ENCODE peak calls at places on chromosomes 5 and 9, in nine cellular contexts. T is stomach, A is Panc1, S is H1, P is sigmoid colon, C is endothelial cell of umbilical vein, F is spleen, N is prostate gland, U is GM12878. D is an unnamed sample. For H3K36me3, the result is how much of the 10 kb centered on the place peaks cover.

GRCh38 chr9:134590240-134591081 is 51.1 kb upstream of the COL5A1 start:
- DNase-seq in C (no peak), T (no peak), F (no peak), P (no peak), N (no peak), A (no peak), S (no peak), U (no peak), D (peak)

GRCh38 chr5:150567031-150567680 is 59.2 kb downstream of the NDST1 start:
- DNase-seq in P (peak), N (no peak), S (no peak), T (no peak), F (no peak), A (no peak), U (no peak), C (no peak), D (no peak)

GRCh38 chr5:83583859-83584258 is 112.3 kb downstream of the VCAN start:
- DNase-seq in N (no peak), S (no peak), U (no peak), P (no peak), F (no peak), A (no peak), C (peak), T (no peak), D (no peak)

GRCh38 chr5:164651544-164651943 is 1146.1 kb downstream of the MAT2B start:
- DNase-seq in F (no peak), P (no peak), T (no peak), U (no peak), C (no peak), N (no peak), A (no peak), S (no peak), D (no peak)

GRCh38 chr9:126521089-126521488 is 92.6 kb upstream of the LMX1B start:
- DNase-seq in S (no peak), T (no peak), A (no peak), F (peak), P (peak), C (no peak), U (no peak), N (no peak), D (no peak)

GRCh38 chr9:98410185-98410697 is 154.8 kb upstream of the TBC1D2 start:
- DNase-seq in F (no peak), A (no peak), N (no peak), P (no peak), S (no peak), C (peak), T (no peak), U (no peak), D (no peak)

GRCh38 chr9:133636902-133637301 is 739 bp downstream of the DBH start:
- DNase-seq in P (no peak), C (no peak), F (no peak), A (no peak), S (no peak), U (no peak), N (no peak), T (no peak), D (no peak)

GRCh38 chr9:129401623-129402340 is 219.1 kb downstream of the C9orf50 start:
- DNase-seq in P (no peak), N (no peak), U (no peak), F (peak), A (no peak), T (no peak), C (no peak), S (no peak), D (no peak)

GRCh38 chr9:14797442-14797841 is 74.9 kb upstream of the CER1 start:
- DNase-seq in S (no peak), N (no peak), F (no peak), T (no peak), P (no peak), A (no peak), U (no peak), C (no peak), D (no peak)

DNA sequence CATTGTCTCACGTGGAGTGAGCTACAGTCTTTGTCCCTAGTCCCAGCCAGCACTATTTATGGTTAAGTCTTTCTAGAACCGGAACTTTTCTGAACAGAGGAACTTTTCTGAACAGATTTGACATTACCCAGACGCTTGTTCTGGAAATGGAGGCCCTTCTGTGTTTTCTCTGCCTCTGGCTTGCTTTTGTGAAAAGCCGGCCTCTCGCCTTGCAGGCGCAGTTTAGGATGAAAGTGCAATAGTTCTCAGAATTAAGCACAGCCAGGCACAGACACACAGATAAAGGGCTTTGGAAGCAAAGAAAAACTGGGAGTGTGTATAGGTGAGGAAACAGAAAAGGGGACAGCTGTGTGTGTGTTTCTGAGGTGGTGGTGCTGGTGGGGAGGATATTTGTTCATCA is 5.9 kb downstream of the GDNF start:
- DNase-seq in C (no peak), F (no peak), T (no peak), P (no peak), N (no peak), S (no peak), A (no peak), U (no peak), D (no peak)
- TF ChIP-seq POLR2AphosphoS5 in C (no peak), F (no peak), T (no peak), P (peak), N (no peak), S (no peak), A (no peak), U (no peak), D (peak)

GRCh38 chr5:126455728-126456127 is 32.5 kb downstream of the GRAMD2B start:
- DNase-seq in F (no peak), N (no peak), A (no peak), T (no peak), U (no peak), S (no peak), P (no peak), C (peak), D (no peak)

GRCh38 chr5:126454081-126454480 is 30.9 kb downstream of the GRAMD2B start:
- DNase-seq in U (no peak), P (peak), T (no peak), S (no peak), N (no peak), C (no peak), F (no peak), A (no peak), D (no peak)

GRCh38 chr5:126455264-126455663 is 32.1 kb downstream of the GRAMD2B start:
- DNase-seq in T (no peak), N (no peak), F (no peak), A (no peak), P (no peak), S (no peak), C (peak), U (no peak), D (no peak)

GRCh38 chr5:126456217-126456616 is 33.0 kb downstream of the GRAMD2B start:
- DNase-seq in C (no peak), P (no peak), T (no peak), A (no peak), N (no peak), S (no peak), U (no peak), F (no peak), D (no peak)

GRCh38 chr5:126454535-126454934 is 31.3 kb downstream of the GRAMD2B start:
- DNase-seq in T (no peak), U (no peak), A (no peak), N (no peak), P (no peak), S (no peak), C (no peak), F (no peak), D (no peak)
- H3K36me3 ChIP-seq in T (under half), U (under half), A (under half), N (under half), P (under half), S (under half), C (under half), F (under half), D (under half)

GRCh38 chr9:115651456-115651855 is 502.1 kb upstream of the PAPPA start:
- DNase-seq in S (no peak), A (no peak), F (no peak), N (no peak), P (no peak), U (no peak), C (no peak), T (no peak), D (no peak)
- TF ChIP-seq POLR2AphosphoS5 in S (no peak), A (no peak), F (no peak), N (no peak), P (no peak), U (no peak), C (no peak), T (no peak), D (no peak)

DNA sequence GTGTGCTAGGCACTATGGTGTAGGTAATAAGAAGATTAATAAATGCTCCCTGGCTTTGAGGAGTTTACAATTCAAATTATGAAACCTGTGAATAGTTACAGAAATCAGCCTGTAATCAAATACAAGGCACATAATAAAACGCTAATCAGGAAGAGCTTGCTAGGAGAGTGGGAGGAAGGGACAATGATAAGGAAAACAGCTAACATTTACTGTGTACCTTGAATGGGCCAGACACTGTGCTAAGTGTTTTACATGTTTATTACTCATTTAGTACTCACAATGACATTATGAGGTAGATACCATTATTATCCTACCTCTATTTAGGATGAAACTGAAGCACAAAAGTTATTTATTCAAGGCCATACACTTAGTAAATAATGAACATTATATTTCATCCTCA is 36.1 kb downstream of the AFF4 start:
- DNase-seq in A (no peak), S (no peak), C (no peak), T (no peak), F (no peak), P (no peak), U (no peak), N (no peak), D (no peak)
- H3K36me3 ChIP-seq in A (under half), S (under half), C (under half), T (half or more), F (under half), P (under half), U (under half), N (under half), D (half or more)

GRCh38 chr5:67341478-67341877 is 144.9 kb upstream of the CD180 start:
- DNase-seq in P (no peak), U (no peak), C (no peak), T (no peak), F (no peak), S (no peak), A (no peak), N (no peak), D (no peak)
- TF ChIP-seq POLR2AphosphoS5 in P (no peak), U (no peak), C (no peak), T (no peak), F (no peak), S (no peak), A (no peak), N (no peak), D (no peak)

GRCh38 chr5:38899936-38900335 is 54.1 kb downstream of the OSMR start:
- DNase-seq in T (no peak), C (no peak), S (no peak), N (no peak), P (no peak), F (no peak), A (no peak), U (no peak), D (no peak)

GRCh38 chr5:38906503-38906902 is 60.7 kb downstream of the OSMR start:
- DNase-seq in N (no peak), A (no peak), U (no peak), T (no peak), F (no peak), P (no peak), C (no peak), S (no peak), D (no peak)

DNA sequence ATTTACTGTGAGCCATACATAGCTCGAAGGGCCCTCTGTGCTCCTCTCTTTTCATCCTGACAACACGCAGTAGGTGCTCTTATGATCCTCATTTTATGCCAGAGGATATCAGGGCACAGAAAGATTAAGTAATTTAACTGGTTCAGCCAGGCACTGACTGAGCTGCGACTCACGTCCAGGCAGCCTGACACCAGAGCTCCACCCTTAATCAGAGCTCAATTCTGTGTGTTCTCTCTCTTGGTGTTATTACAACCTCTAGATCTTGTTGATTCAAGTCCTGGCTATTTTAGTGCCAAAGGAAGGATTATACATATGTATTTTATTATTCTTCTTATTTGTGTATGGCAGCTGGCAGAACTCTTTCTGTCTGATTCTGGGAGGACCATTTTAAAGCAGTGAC is 59.7 kb downstream of the OSMR start:
- DNase-seq in A (no peak), N (no peak), P (no peak), T (no peak), S (no peak), C (no peak), U (no peak), F (no peak), D (no peak)
- H3K36me3 ChIP-seq in A (under half), N (under half), P (under half), T (half or more), S (under half), C (under half), U (under half), F (under half), D (under half)

DNA sequence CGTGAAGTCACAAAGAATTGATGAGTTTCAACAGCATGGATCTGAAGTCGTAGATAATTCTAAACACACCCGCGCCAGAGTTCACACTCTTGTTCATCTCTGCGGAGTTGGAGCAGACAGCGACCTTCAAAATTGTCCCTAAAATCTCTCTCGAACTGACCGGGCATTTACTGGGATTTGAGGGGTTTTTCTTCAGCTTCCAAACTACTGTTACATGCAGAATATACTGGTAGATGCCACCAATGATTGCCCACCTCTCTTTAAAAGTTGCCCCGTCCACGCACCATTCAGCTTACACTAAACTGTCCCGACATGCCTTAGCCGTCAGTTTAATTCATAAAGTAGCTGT is 5.2 kb upstream of the ISL1 start:
- DNase-seq in F (no peak), S (no peak), U (no peak), N (no peak), P (no peak), C (no peak), T (no peak), A (no peak), D (no peak)
- TF ChIP-seq POLR2AphosphoS5 in F (no peak), S (no peak), U (no peak), N (no peak), P (no peak), C (no peak), T (no peak), A (no peak), D (no peak)

GRCh38 chr5:907366-907765 is 14.7 kb downstream of the TRIP13 start:
- DNase-seq in N (no peak), A (no peak), P (no peak), F (peak), S (no peak), C (no peak), U (no peak), T (no peak), D (no peak)

GRCh38 chr5:909994-910768 is 17.5 kb downstream of the TRIP13 start:
- DNase-seq in T (no peak), C (no peak), U (no peak), N (no peak), P (no peak), F (no peak), A (no peak), S (no peak), D (no peak)

GRCh38 chr5:909086-909485 is 16.4 kb downstream of the TRIP13 start:
- DNase-seq in P (no peak), S (no peak), A (no peak), U (no peak), T (no peak), F (peak), C (no peak), N (peak), D (no peak)

GRCh38 chr5:910769-911160 is 18.1 kb downstream of the TRIP13 start:
- DNase-seq in P (no peak), A (no peak), F (no peak), N (no peak), T (no peak), C (no peak), U (no peak), S (no peak), D (no peak)

DNA sequence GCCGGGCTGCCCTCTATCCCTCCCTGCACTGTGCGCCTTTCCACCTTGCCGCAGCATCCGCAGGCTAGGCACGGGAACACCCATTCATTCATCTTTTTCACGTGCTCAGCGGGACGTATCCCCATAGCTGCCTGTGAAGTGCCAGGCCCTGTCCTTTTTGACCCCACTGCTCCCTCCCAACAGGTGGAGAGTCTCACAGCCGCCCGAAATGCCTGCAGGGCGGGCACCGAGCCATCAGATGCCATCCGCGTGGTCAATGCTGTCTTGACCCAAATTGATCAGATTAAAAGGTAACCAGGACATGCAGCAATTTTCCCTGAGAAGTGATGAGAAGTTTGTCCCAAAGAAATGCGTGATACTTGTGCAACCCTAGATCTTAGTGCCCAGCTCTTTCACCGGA is 15.5 kb downstream of the TRIP13 start:
- DNase-seq in T (no peak), P (no peak), N (no peak), A (no peak), F (peak), S (no peak), C (no peak), U (no peak), D (no peak)
- H3K36me3 ChIP-seq in T (under half), P (under half), N (under half), A (under half), F (under half), S (half or more), C (under half), U (under half), D (under half)